ENCODE peak calls at places on chromosomes 11 and 22, in six cellular contexts. N is sciatic nerve, T is neural progenitor cell, V is D341Med, E is trophoblast cell, B is activated T-cell treated with anti-CD3 and anti-CD28 coated beads for 4 hours. Q is an unnamed sample.

GRCh38 chr11:76674517-76675400 is 4.2 kb upstream of the LRRC32 start:
- DNase-seq in B (no peak), V (no peak), E (no peak), T (peak), N (no peak), Q (peak)

GRCh38 chr11:78576549-78577097 is 2.0 kb upstream of the NARS2 start:
- DNase-seq in B (no peak), E (no peak), T (no peak), V (no peak), N (no peak), Q (no peak)

GRCh38 chr11:130710442-130711101 is 205.7 kb downstream of the SNX19 start:
- DNase-seq in T (no peak), N (no peak), E (no peak), V (no peak), B (no peak), Q (no peak)

GRCh38 chr11:133955945-133956421 is 785 bp downstream of the IGSF9B start:
- DNase-seq in E (no peak), B (no peak), T (peak), V (peak), N (no peak), Q (peak)

GRCh38 chr11:78941226-78941851 is 366.7 kb upstream of the NARS2 start:
- DNase-seq in E (no peak), N (no peak), B (no peak), V (no peak), T (no peak), Q (peak)

GRCh38 chr11:74371269-74372039 is 26.8 kb downstream of the PGM2L1 start:
- DNase-seq in E (no peak), V (no peak), T (no peak), B (no peak), N (no peak), Q (no peak)

GRCh38 chr22:43860126-43860525 is 2.2 kb downstream of the SULT4A1 start:
- DNase-seq in B (no peak), E (no peak), T (no peak), V (no peak), N (peak), Q (no peak)

GRCh38 chr11:65426839-65427690 is 4.5 kb downstream of the NEAT1 start:
- DNase-seq in E (peak), V (no peak), N (peak), T (no peak), B (no peak), Q (no peak)

GRCh38 chr11:62245271-62245753 is 3.3 kb downstream of the SCGB1D2 start:
- DNase-seq in N (no peak), T (peak), V (no peak), B (no peak), E (peak), Q (peak)

GRCh38 chr11:1304376-1304775 is 5.1 kb downstream of the TOLLIP start:
- DNase-seq in B (no peak), T (no peak), V (no peak), N (peak), E (no peak), Q (peak)

GRCh38 chr22:44304906-44305305 is 7.8 kb downstream of the SHISAL1 start:
- DNase-seq in B (no peak), N (no peak), E (no peak), T (no peak), V (no peak), Q (no peak)

GRCh38 chr11:117704416-117705150 is 92.4 kb downstream of the DSCAML1 start:
- DNase-seq in B (no peak), T (no peak), V (peak), E (no peak), N (no peak), Q (no peak)

GRCh38 chr11:112811781-112812180 is 149.4 kb upstream of the NCAM1 start:
- DNase-seq in T (no peak), E (no peak), N (no peak), V (no peak), B (no peak), Q (no peak)